ENCODE peak calls at places on chromosome 18, in six cellular contexts. K is activated CD4-positive, CD25-positive, alpha-beta regulatory T cell treated with anti-CD3 and anti-CD28 coated beads, Interleukin-2, amount 50 U/mL, for 72 hours; H is BJ; L is tibial artery; U is stimulated activated CD8-positive, alpha-beta memory T cell treated with anti-CD3 and anti-CD28 coated beads, Interleukin-15, amount 100 ng/mL, for 48 hours; T is cardiac septum. P is an unnamed sample.
A peak's percentile ranks its signal among the peaks of the same experiment; 100 is the strongest.

GRCh38 chr18:10015288-10015701 is 101.5 kb downstream of the VAPA start:
- DNase-seq in U (no peak), T (no peak), H (no peak), L (no peak), K (no peak), P (no peak)

GRCh38 chr18:59783138-59783537 is 85.9 kb upstream of the CCBE1 start:
- DNase-seq in T (no peak), U (no peak), L (no peak), H (no peak), K (no peak), P (no peak)

GRCh38 chr18:48488388-48488850 is 50.4 kb upstream of the CTIF start:
- DNase-seq in H (peak; percentile 68), K (no peak), U (no peak), L (peak; percentile 84), T (peak; percentile 88), P (peak; percentile 54)

GRCh38 chr18:58194028-58194427 is 150.0 kb downstream of the NEDD4L start:
- DNase-seq in H (no peak), K (no peak), L (no peak), U (no peak), T (no peak), P (no peak)

GRCh38 chr18:76620326-76620813 is 125.3 kb upstream of the ZNF516 start:
- DNase-seq in L (peak; percentile 81), U (peak; percentile 24), H (no peak), K (no peak), T (peak; percentile 84), P (peak; percentile 44)

GRCh38 chr18:75211721-75212625 is 1.4 kb downstream of the TSHZ1 start:
- DNase-seq in L (peak; percentile 46), K (peak; percentile 48), H (no peak), T (no peak), U (no peak), P (no peak)

GRCh38 chr18:28574175-28574574 is 397.2 kb upstream of the CDH2 start:
- DNase-seq in H (no peak), T (no peak), L (no peak), U (no peak), K (no peak), P (no peak)

GRCh38 chr18:13178976-13179375 is 39.6 kb upstream of the LDLRAD4 start:
- DNase-seq in U (peak; percentile 51), T (no peak), H (no peak), L (no peak), K (no peak), P (peak; percentile 25)

GRCh38 chr18:21897811-21898210 is 157.2 kb downstream of the MIB1 start:
- DNase-seq in H (no peak), T (no peak), K (no peak), L (peak; percentile 26), U (no peak), P (no peak)

GRCh38 chr18:74430231-74430630 is 26.9 kb downstream of the DIPK1C start:
- DNase-seq in T (no peak), H (no peak), K (no peak), L (no peak), U (no peak), P (no peak)

GRCh38 chr18:54280206-54280550 is 10.9 kb downstream of the POLI start:
- DNase-seq in U (no peak), K (no peak), T (no peak), L (no peak), H (no peak), P (no peak)

P was measured in AG09319.